ENCODE peak calls at places on chromosome 15, in five cellular contexts. F is stimulated activated CD8-positive, alpha-beta memory T cell treated with anti-CD3 and anti-CD28 coated beads, Interleukin-4, amount 100 ng/mL, for 4 hours; H is COR-L47; X is sigmoid colon; M is astrocyte. J is an unnamed sample.

GRCh38 chr15:73323956-73324355 is 44.8 kb downstream of the HCN4 start:
- DNase-seq in F (no peak), H (no peak), X (peak), M (no peak), J (no peak)

GRCh38 chr15:82599862-82600261 is 47.3 kb downstream of the CPEB1 start:
- DNase-seq in F (no peak), H (no peak), X (no peak), M (no peak), J (no peak)

GRCh38 chr15:33310481-33311311 is at the start of gene RYR3:
- DNase-seq in F (no peak), H (peak), X (peak), M (peak), J (no peak)

GRCh38 chr15:59687831-59688230 is 1.3 kb downstream of the BNIP2 start:
- DNase-seq in F (no peak), H (no peak), X (no peak), M (peak), J (no peak)

GRCh38 chr15:34318277-34319079 is 19.1 kb downstream of the SLC12A6 start:
- DNase-seq in F (no peak), H (no peak), X (peak), M (peak), J (no peak)

GRCh38 chr15:48645558-48646330 is at the start of gene FBN1:
- DNase-seq in F (no peak), H (no peak), X (peak), M (peak), J (peak)

GRCh38 chr15:80999623-81000036 is 1.1 kb upstream of the TLNRD1 start:
- DNase-seq in F (peak), H (no peak), X (no peak), M (no peak), J (no peak)

GRCh38 chr15:51749307-51749706 is 2.1 kb upstream of the TMOD2 start:
- DNase-seq in F (no peak), H (no peak), X (no peak), M (no peak), J (no peak)

GRCh38 chr15:76285241-76285825 is 25.9 kb downstream of the ETFA start:
- DNase-seq in F (no peak), H (peak), X (no peak), M (no peak), J (no peak)

GRCh38 chr15:89630974-89631901 is 24.0 kb downstream of the KIF7 start:
- DNase-seq in F (no peak), H (no peak), X (no peak), M (no peak), J (no peak)

GRCh38 chr15:101105059-101105851 is 146.6 kb downstream of the CHSY1 start:
- DNase-seq in F (no peak), H (no peak), X (no peak), M (peak), J (no peak)

GRCh38 chr15:31016446-31016915 is 25.1 kb upstream of the MTMR10 start:
- DNase-seq in F (no peak), H (peak), X (no peak), M (peak), J (no peak)

GRCh38 chr15:74785716-74786032 is 3.8 kb downstream of the CSK start:
- DNase-seq in F (no peak), H (no peak), X (peak), M (no peak), J (no peak)

GRCh38 chr15:101579766-101580165 is 72.4 kb downstream of the TM2D3 start:
- DNase-seq in F (no peak), H (no peak), X (no peak), M (peak), J (no peak)

GRCh38 chr15:62594017-62594416 is 428.9 kb upstream of the C2CD4B start:
- DNase-seq in F (no peak), H (no peak), X (no peak), M (no peak), J (no peak)

GRCh38 chr15:42150246-42150970 is 6.0 kb downstream of the PLA2G4F start:
- DNase-seq in F (no peak), H (no peak), X (no peak), M (no peak), J (no peak)

GRCh38 chr15:63338170-63338569 is 43.5 kb downstream of the CA12 start:
- DNase-seq in F (no peak), H (no peak), X (no peak), M (peak), J (no peak)

GRCh38 chr15:66184936-66185790 is 68.4 kb downstream of the MEGF11 start:
- DNase-seq in F (no peak), H (no peak), X (no peak), M (no peak), J (no peak)

GRCh38 chr15:99305761-99306505 is 54.7 kb downstream of the LRRC28 start:
- DNase-seq in F (no peak), H (peak), X (no peak), M (peak), J (no peak)

GRCh38 chr15:69034352-69034751 is 19.9 kb downstream of the NOX5 start:
- DNase-seq in F (no peak), H (no peak), X (no peak), M (peak), J (no peak)

GRCh38 chr15:89129123-89129815 is 41.0 kb downstream of the ABHD2 start:
- DNase-seq in F (peak), H (peak), X (no peak), M (no peak), J (no peak)

GRCh38 chr15:25391971-25392733 is 46.7 kb downstream of the UBE3A start:
- DNase-seq in F (no peak), H (no peak), X (no peak), M (peak), J (no peak)

GRCh38 chr15:83973816-83974215 is 261.8 kb upstream of the GOLGA6L4 start:
- DNase-seq in F (no peak), H (no peak), X (no peak), M (no peak), J (no peak)